ENCODE peak calls at places on chromosomes 5 and 9, in eight cellular contexts. D is breast epithelium, O is stomach, V is PC-9, W is mesendoderm, A is A549, S is heart left ventricle, F is neuronal stem cell. X is an unnamed sample.

GRCh38 chr9:110545705-110546104 is 33.8 kb downstream of the SVEP1 start:
- DNase-seq in D (no peak), S (peak), A (no peak), F (no peak), V (no peak), W (no peak), O (no peak), X (peak)

GRCh38 chr9:127162046-127162445 is 39.6 kb upstream of the ANGPTL2 start:
- DNase-seq in A (no peak), S (no peak), O (no peak), F (no peak), V (peak), D (peak), W (peak), X (peak)

GRCh38 chr5:130398825-130399224 is 494.6 kb downstream of the CHSY3 start:
- DNase-seq in W (no peak), D (no peak), F (no peak), A (no peak), V (no peak), O (no peak), S (no peak), X (no peak)

GRCh38 chr5:98428806-98429205 is 344.7 kb upstream of the RGMB start:
- DNase-seq in A (no peak), F (no peak), D (no peak), S (no peak), O (peak), V (no peak), W (no peak), X (no peak)

GRCh38 chr5:170362625-170363024 is 26.5 kb downstream of the KCNMB1 start:
- DNase-seq in W (no peak), F (no peak), S (no peak), D (no peak), A (no peak), V (no peak), O (no peak), X (no peak)

GRCh38 chr5:98763001-98763630 is 10.3 kb upstream of the RGMB start:
- DNase-seq in D (no peak), S (no peak), O (no peak), V (no peak), A (no peak), F (no peak), W (peak), X (no peak)

GRCh38 chr5:92403308-92403707 is 1020.2 kb upstream of the ARRDC3 start:
- DNase-seq in W (no peak), O (no peak), A (no peak), D (no peak), S (no peak), F (no peak), V (no peak), X (no peak)

GRCh38 chr5:126516133-126516532 is 78.9 kb downstream of the ALDH7A1 start:
- DNase-seq in W (no peak), F (no peak), A (no peak), V (no peak), S (no peak), O (no peak), D (no peak), X (no peak)

GRCh38 chr5:98927242-98927987 is 1.4 kb downstream of the CHD1 start:
- DNase-seq in F (peak), W (peak), S (peak), V (no peak), O (no peak), D (no peak), A (peak), X (no peak)

GRCh38 chr5:178350361-178351220 is 118.0 kb upstream of the PHYKPL start:
- DNase-seq in D (no peak), O (no peak), V (no peak), A (no peak), W (no peak), S (peak), F (no peak), X (no peak)

GRCh38 chr5:54861212-54861894 is 124.0 kb downstream of the ESM1 start:
- DNase-seq in F (no peak), S (no peak), O (no peak), W (no peak), A (no peak), D (no peak), V (no peak), X (no peak)

GRCh38 chr9:99118782-99119466 is 14.0 kb downstream of the TGFBR1 start:
- DNase-seq in F (no peak), V (no peak), A (no peak), D (no peak), O (no peak), W (no peak), S (no peak), X (no peak)

GRCh38 chr5:157434096-157434495 is 25.9 kb upstream of the NIPAL4 start:
- DNase-seq in V (no peak), D (no peak), S (no peak), F (no peak), O (no peak), W (no peak), A (no peak), X (no peak)

GRCh38 chr5:66958126-66958983 is 238.2 kb downstream of the CD180 start:
- DNase-seq in W (peak), V (no peak), D (no peak), F (no peak), A (no peak), S (no peak), O (no peak), X (no peak)

GRCh38 chr5:32020971-32021370 is 153.1 kb downstream of the GOLPH3 start:
- DNase-seq in F (no peak), S (no peak), D (no peak), V (no peak), O (no peak), W (no peak), A (no peak), X (no peak)

GRCh38 chr9:673966-674526 is 167.5 kb upstream of the DMRT1 start:
- DNase-seq in F (peak), S (no peak), V (no peak), O (no peak), D (no peak), A (no peak), W (peak), X (no peak)
- H3K27ac ChIP-seq in F (no peak), S (no peak), V (no peak), O (peak), D (peak), A (peak), W (peak), X (peak)

GRCh38 chr5:127961006-127961763 is 122.4 kb upstream of the SLC12A2 start:
- DNase-seq in F (no peak), S (no peak), A (no peak), V (no peak), O (no peak), W (no peak), D (no peak), X (no peak)
- H3K27ac ChIP-seq in F (no peak), S (peak), A (peak), V (no peak), O (peak), W (no peak), D (peak), X (no peak)

DNA sequence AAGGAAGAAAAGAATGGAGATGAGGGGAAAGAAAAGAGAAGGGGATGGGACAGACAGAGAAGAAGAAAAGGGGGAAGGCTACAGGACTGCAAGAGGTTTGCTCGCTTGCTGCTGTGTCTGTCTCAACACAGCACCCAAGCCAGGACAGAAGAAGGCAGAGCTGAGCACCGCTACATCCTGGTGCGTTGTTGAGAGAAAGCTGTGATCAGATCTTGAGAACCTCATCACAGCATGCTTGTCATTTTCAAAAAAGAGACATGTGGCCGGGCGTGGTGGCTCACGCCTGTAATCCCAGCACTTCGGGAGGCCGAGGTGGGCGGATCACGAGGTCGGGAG is 110.9 kb downstream of the NXNL2 start:
- DNase-seq in W (no peak), S (no peak), A (no peak), O (no peak), V (no peak), D (no peak), F (no peak), X (no peak)
- H3K27ac ChIP-seq in W (no peak), S (no peak), A (no peak), O (no peak), V (no peak), D (no peak), F (peak), X (no peak)

GRCh38 chr5:140251527-140251973 is 51.4 kb downstream of the PFDN1 start:
- DNase-seq in A (peak), V (peak), W (peak), O (no peak), F (no peak), S (no peak), D (no peak), X (no peak)
- H3K27ac ChIP-seq in A (peak), V (peak), W (no peak), O (peak), F (no peak), S (peak), D (no peak), X (peak)

GRCh38 chr9:27339661-27340295 is 42.8 kb upstream of the EQTN start:
- DNase-seq in W (no peak), V (no peak), S (no peak), F (no peak), O (no peak), D (no peak), A (no peak), X (no peak)
- H3K27ac ChIP-seq in W (no peak), V (no peak), S (no peak), F (peak), O (peak), D (peak), A (no peak), X (no peak)

DNA sequence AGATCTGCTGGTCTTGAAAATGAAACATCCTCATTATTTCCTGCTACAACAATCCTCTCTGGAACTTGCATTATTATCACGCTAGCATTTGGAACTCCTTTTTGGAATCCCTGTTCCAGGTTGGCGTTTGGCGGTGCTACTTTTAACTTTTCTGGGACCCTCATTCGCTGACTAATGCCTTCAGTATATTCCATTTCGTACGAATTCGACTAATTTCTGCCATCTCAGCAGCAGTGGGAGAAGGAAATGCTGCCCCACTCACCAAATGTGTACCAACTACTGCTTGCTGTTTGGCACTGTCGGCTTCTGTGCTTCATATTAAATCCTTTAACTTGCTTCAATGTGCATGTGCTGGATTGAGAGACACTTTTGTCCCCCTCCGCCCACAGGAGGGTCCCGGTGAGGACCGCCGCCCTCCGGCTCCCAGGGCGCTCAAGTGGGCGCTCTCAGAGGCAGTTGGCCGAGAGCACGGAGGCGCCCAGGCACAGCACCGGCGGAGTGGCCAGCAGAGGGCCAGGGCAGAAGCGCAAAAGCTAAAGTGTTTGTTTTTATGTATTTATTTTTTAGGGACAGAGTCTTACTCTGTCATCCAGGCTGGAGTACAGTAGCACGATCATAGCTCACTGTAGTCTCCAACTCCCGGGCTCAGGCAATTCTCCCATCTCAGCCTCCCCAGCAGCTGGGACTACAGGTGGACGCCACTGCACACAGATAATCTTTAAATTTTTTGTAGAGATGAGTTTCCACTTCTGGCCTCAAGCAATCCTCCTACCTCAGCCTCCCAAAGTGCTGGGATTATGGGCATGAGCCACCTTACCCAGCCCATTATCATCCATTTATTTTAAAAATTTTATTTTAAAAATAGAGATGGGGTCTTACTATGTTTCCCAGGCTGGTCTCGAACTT is 11.9 kb downstream of the PDE6A start:
- DNase-seq in W (peak), S (no peak), V (peak), O (peak), F (no peak), D (no peak), A (peak), X (no peak)
- H3K27ac ChIP-seq in W (no peak), S (no peak), V (no peak), O (no peak), F (no peak), D (no peak), A (peak), X (no peak)

GRCh38 chr9:33453286-33453882 is 6.0 kb upstream of the AQP3 start:
- DNase-seq in A (no peak), W (no peak), V (no peak), D (no peak), O (no peak), S (no peak), F (no peak), X (no peak)
- H3K27ac ChIP-seq in A (peak), W (no peak), V (peak), D (no peak), O (no peak), S (no peak), F (no peak), X (peak)

GRCh38 chr5:150053231-150053626 is 33.1 kb downstream of the CSF1R start:
- DNase-seq in F (no peak), V (peak), D (no peak), W (no peak), O (no peak), S (no peak), A (no peak), X (no peak)

GRCh38 chr5:150055707-150056443 is 30.5 kb downstream of the CSF1R start:
- DNase-seq in V (no peak), F (no peak), O (no peak), S (no peak), D (no peak), W (no peak), A (no peak), X (no peak)

GRCh38 chr5:150053695-150054392 is 32.5 kb downstream of the CSF1R start:
- DNase-seq in F (no peak), V (no peak), D (no peak), A (no peak), O (no peak), S (no peak), W (no peak), X (no peak)

GRCh38 chr5:150052326-150053230 is 33.8 kb downstream of the CSF1R start:
- DNase-seq in D (no peak), V (no peak), S (no peak), F (no peak), O (no peak), A (no peak), W (no peak), X (no peak)

DNA sequence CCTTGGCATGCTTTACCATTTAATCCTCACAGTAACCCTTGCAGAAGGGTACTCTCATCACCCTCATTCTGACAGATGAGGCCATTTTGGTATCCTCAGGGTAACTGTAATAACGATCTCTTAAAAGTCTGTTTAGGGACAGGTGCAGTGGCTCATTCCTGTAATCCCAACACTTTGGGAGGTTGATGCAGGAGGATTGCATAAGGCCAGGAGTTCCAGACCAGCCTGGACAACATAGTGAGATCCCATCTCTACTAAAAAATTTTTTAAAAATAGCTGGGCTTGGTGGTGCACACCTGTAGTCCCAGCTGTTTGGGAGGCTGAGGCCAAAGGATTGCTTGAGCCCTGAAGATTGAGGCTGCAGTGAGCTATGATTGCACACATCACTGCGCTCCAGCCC is 31.8 kb downstream of the CSF1R start:
- DNase-seq in V (no peak), O (no peak), S (no peak), A (no peak), D (no peak), W (no peak), F (no peak), X (no peak)
- H3K27ac ChIP-seq in V (no peak), O (no peak), S (no peak), A (no peak), D (no peak), W (no peak), F (no peak), X (no peak)

DNA sequence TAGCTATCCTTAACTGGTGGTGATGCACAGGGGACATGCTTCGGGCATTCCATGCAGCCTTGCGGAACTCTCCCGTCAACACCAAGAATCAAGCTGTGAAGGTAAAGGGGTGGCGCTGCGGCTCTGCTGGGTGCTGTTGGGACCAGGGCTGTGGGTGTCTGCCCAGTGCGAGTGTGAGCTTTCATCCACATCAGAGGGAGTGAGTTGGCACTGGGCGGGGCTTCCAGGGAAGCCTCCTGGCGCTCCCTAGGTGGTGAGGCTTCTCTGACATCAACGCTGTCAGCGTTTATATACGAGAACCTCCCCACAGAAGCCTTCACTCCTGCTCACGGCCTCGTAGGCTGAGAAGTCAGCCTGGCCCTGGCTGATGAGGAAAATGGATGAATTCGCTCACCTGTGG is 11.7 kb downstream of the ARPC5L start:
- DNase-seq in D (no peak), W (no peak), A (no peak), O (no peak), S (no peak), V (no peak), F (no peak), X (no peak)
- H3K27ac ChIP-seq in D (no peak), W (no peak), A (no peak), O (no peak), S (peak), V (no peak), F (no peak), X (peak)

DNA sequence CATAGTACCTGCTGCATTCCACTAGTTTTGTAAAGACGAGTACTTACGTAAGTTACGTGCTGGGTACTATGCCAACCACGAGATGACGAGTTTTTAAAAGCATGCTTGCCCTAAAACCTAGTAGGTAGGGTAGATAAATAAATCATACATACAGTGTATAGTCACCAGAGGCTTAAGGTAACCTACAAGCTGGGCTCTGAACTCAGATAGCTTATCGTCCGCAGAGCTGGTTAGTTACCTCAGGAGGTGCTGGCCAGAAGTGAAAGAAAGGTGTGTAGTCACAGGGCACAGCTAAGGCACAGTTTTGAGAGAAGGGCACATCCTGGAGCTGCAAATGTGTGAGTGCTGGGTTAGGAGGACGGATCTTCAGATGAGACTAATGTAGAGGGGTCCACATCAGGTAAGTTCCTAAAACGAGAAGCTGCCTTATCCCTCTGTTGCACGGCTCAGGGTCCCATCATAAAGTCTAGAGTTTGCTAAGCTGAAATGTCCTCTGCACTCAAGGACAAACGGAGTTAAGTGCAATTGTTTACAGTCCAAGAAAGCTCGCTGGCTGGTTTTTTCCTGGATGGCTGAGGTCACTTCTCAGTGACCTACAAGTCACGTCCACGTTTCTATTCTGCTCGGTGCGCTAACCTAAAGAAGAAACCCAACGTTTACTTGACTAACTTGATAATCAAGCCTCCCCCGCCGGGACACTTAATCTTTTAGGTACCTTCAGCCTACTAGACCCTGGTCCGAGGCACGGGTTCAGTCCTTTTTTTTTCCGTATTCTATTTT is 1.1 kb upstream of the SNX24 start:
- DNase-seq in D (no peak), V (peak), W (peak), A (no peak), F (no peak), O (peak), S (no peak), X (no peak)
- H3K27ac ChIP-seq in D (peak), V (peak), W (no peak), A (peak), F (no peak), O (peak), S (peak), X (peak)

X was measured in epithelial cell of prostate.